ENCODE peak calls at places on chromosomes 6 and 20, in five cellular contexts. T, W, R, D and O are unnamed samples.

GRCh38 chr6:99416892-99417767 is 8.0 kb downstream of the PNISR start:
- DNase-seq in W (no peak), T (no peak), R (no peak), D (peak), O (no peak)

GRCh38 chr6:142300758-142301251 is 1.0 kb upstream of the ADGRG6 start:
- DNase-seq in R (peak), T (peak), W (peak), D (no peak), O (no peak)

GRCh38 chr6:156533860-156534580 is 243.2 kb upstream of the ARID1B start:
- DNase-seq in D (no peak), R (no peak), W (no peak), T (no peak), O (no peak)

GRCh38 chr6:43493833-43494232 is 16.3 kb downstream of the LRRC73 start:
- DNase-seq in R (peak), W (no peak), D (no peak), T (no peak), O (no peak)

GRCh38 chr20:34249291-34249690 is 8.1 kb downstream of the ASIP start:
- DNase-seq in R (no peak), T (no peak), W (peak), D (no peak), O (peak)

GRCh38 chr20:7765221-7765620 is 175.0 kb downstream of the HAO1 start:
- DNase-seq in D (peak), W (no peak), R (no peak), T (no peak), O (peak)

GRCh38 chr6:381742-382461 is 9.7 kb upstream of the IRF4 start:
- DNase-seq in D (no peak), W (no peak), R (no peak), T (no peak), O (peak)

GRCh38 chr20:7772376-7772775 is 167.9 kb downstream of the HAO1 start:
- DNase-seq in R (no peak), T (no peak), D (no peak), W (peak), O (no peak)

GRCh38 chr6:16437095-16437494 is 198.7 kb downstream of the GMPR start:
- DNase-seq in R (no peak), W (no peak), T (no peak), D (no peak), O (no peak)

GRCh38 chr6:105844275-105844848 is 241.8 kb upstream of the PRDM1 start:
- DNase-seq in W (peak), R (no peak), D (no peak), T (no peak), O (no peak)

GRCh38 chr6:98308564-98308963 is 525.8 kb upstream of the POU3F2 start:
- DNase-seq in R (no peak), D (no peak), W (no peak), T (no peak), O (no peak)
- TF ChIP-seq EZH2phosphoT487 in R (no peak), D (no peak), W (no peak), T (no peak), O (no peak)

DNA sequence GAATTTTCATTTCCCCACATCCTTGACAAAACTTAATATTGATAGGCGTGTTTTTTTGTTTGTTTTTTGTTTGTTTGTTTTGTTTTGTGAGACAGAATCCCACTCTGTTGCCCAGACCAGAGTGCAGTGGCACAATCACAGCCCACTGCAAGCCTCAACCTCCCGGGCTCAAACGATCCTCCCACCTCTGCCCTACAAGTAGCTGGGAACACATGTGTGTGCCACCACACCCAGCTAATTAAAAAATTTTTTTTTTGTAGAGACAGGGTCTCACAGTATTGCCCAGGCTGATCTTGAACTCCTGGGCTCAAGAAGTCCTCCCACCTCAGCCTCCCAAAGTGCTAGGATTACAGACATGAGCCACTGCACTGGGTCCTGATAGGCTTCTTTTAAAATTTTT is 9.2 kb downstream of the CEP57L1 start:
- DNase-seq in D (no peak), T (no peak), R (no peak), W (no peak), O (no peak)
- H3K4me2 ChIP-seq in D (no peak), T (no peak), R (no peak), W (no peak), O (no peak)

DNA sequence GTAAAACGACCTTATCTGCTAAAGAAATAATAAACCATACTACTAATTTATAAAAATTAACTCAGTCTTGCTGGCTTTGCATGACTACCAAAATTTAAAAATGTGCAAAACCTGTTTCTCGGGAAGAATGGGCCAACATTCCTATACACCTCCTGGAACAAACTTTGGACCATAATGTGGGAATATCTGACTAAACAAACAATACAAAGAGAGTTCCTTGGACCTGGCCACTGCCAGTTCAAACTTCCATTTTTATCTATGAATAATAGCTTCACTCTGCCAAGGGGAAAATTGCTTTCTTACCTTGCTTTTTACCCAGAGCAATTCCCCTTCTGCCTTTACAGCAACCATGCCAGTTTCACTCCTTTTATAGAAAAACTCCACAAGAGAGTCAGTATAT is 38.7 kb upstream of the POU5F1 start:
- DNase-seq in W (no peak), R (peak), D (no peak), T (no peak), O (no peak)
- TF ChIP-seq EZH2phosphoT487 in W (no peak), R (no peak), D (no peak), T (no peak), O (no peak)

GRCh38 chr20:31975874-31976273 is 7.9 kb downstream of the XKR7 start:
- DNase-seq in D (no peak), W (no peak), T (no peak), R (no peak), O (no peak)

GRCh38 chr20:31974296-31974695 is 6.3 kb downstream of the XKR7 start:
- DNase-seq in R (no peak), T (no peak), W (no peak), D (no peak), O (no peak)

GRCh38 chr20:31974975-31975481 is 7.1 kb downstream of the XKR7 start:
- DNase-seq in R (no peak), W (no peak), T (no peak), D (no peak), O (no peak)

GRCh38 chr20:31968299-31969126 is 562 bp downstream of the XKR7 start:
- DNase-seq in D (peak), T (no peak), W (peak), R (peak), O (peak)

DNA sequence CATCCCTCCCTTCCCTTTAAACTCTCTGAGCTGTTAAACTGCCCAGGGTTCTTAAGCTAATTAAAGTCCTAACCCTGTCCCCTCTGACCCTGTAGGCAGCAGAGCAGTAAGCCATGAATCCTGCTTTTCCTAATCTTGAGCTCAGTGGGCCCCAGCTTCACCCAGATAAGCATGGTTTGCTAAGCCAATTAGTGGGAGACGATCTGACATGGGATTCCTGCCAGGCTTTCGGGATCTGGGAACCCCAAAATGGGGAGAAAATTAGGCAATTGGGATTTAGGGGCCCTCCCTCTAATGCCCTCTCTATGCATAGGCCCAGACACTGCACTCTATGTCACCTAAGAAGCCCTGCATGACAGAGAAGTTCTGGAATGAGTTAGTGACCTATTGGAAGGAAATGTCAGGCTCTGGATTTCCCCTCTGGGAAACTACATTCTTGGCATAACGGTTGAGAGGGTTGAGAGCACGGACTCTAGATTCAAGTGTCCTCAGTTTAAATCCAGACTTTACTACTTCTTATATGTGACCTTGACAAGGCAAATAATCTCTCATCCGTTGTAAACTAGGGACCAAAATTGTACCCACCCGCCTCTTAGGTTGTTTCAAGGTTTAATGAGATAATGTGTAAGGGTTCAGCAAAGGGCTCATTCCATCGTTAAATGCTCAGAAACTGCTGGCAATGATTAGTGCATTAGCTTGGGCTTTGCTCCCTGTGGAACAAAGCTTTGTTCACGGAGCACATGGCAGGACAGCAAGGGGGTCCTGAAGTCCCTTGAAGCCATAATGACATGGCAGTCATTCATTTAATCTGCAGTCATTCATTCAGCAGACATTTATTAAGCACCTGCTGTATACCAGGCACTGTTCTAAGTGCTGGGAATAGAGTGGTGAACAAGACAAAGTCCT is 4.8 kb downstream of the XKR7 start:
- DNase-seq in T (no peak), D (no peak), W (peak), R (no peak), O (no peak)
- H3K4me2 ChIP-seq in T (no peak), D (no peak), W (no peak), R (no peak), O (no peak)

GRCh38 chr6:136501514-136501913 is 48.7 kb downstream of the MAP7 start:
- DNase-seq in R (no peak), T (no peak), D (no peak), W (no peak), O (no peak)

GRCh38 chr6:136503303-136503702 is 46.9 kb downstream of the MAP7 start:
- DNase-seq in T (no peak), W (no peak), R (no peak), D (no peak), O (no peak)

GRCh38 chr6:136500414-136500813 is 49.8 kb downstream of the MAP7 start:
- DNase-seq in R (no peak), D (no peak), W (no peak), T (no peak), O (no peak)

GRCh38 chr6:136501081-136501480 is 49.1 kb downstream of the MAP7 start:
- DNase-seq in D (no peak), W (no peak), T (no peak), R (no peak), O (no peak)

DNA sequence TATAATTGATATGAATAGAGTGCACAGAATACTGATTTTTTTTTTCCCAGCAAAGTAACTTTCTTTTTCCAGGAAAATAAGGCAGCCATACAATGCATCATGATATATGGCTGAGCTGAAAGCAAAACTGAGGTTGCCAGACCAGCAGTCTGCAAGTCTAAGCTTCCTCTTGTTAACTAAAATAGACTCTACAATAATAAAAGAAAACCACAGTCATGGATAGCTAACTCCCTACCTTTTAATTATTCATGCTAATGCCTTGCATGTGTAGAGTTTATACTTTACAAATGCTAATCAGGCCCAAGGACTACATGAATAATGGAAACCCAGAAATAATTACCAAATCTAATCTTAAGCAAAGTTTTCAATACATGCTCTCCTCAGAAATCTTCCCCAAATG is 47.4 kb downstream of the MAP7 start:
- DNase-seq in T (no peak), D (no peak), W (no peak), R (no peak), O (no peak)
- TF ChIP-seq EZH2phosphoT487 in T (no peak), D (no peak), W (no peak), R (no peak), O (no peak)

GRCh38 chr6:10386260-10386659 is 28.6 kb downstream of the TFAP2A start:
- DNase-seq in T (no peak), R (no peak), D (no peak), W (no peak), O (no peak)

GRCh38 chr6:10384333-10384718 is 30.5 kb downstream of the TFAP2A start:
- DNase-seq in R (no peak), T (no peak), D (no peak), W (no peak), O (no peak)

GRCh38 chr6:10384719-10385511 is 30.0 kb downstream of the TFAP2A start:
- DNase-seq in T (no peak), W (no peak), D (no peak), R (no peak), O (no peak)

GRCh38 chr6:10386756-10387654 is 27.9 kb downstream of the TFAP2A start:
- DNase-seq in D (no peak), R (no peak), T (no peak), W (no peak), O (no peak)

GRCh38 chr6:10385512-10386132 is 29.3 kb downstream of the TFAP2A start:
- DNase-seq in D (no peak), R (no peak), W (no peak), T (no peak), O (no peak)
- H3K4me2 ChIP-seq in D (no peak), R (no peak), W (no peak), T (no peak), O (no peak)

GRCh38 chr6:72858204-72858603 is 236.3 kb downstream of the KCNQ5 start:
- DNase-seq in R (no peak), D (no peak), T (no peak), W (no peak), O (no peak)
- TF ChIP-seq EZH2phosphoT487 in R (no peak), D (no peak), T (no peak), W (no peak), O (no peak)

GRCh38 chr6:52545844-52546119 is 31.1 kb downstream of the TRAM2 start:
- DNase-seq in T (no peak), D (no peak), R (no peak), W (no peak), O (no peak)
- H3K4me2 ChIP-seq in T (no peak), D (no peak), R (no peak), W (no peak), O (peak)